ENCODE peak calls at places on chromosome 14, in six cellular contexts. One of them, this sample, is unnamed.

GRCh38 chr14:32654106-32654505 is 284.6 kb upstream of the NPAS3 start:
- DNase-seq in OCI-LY7: no peak
- DNase-seq in PC-3: no peak
- DNase-seq in HepG2: no peak
- DNase-seq in pancreas: no peak
- DNase-seq in trophoblast cell: no peak
- DNase-seq in this sample: no peak

GRCh38 chr14:75984674-75985073 is 889 bp upstream of the IFT43 start:
- DNase-seq in pancreas: no peak
- DNase-seq in trophoblast cell: no peak
- DNase-seq in HepG2: peak; percentile 67
- DNase-seq in PC-3: peak; percentile 23
- DNase-seq in OCI-LY7: no peak
- DNase-seq in this sample: no peak

GRCh38 chr14:29710015-29710414 is 217.6 kb downstream of the PRKD1 start:
- DNase-seq in OCI-LY7: no peak
- DNase-seq in HepG2: no peak
- DNase-seq in PC-3: peak; percentile 22
- DNase-seq in trophoblast cell: no peak
- DNase-seq in pancreas: no peak
- DNase-seq in this sample: no peak

GRCh38 chr14:78178071-78178470 is 7.9 kb downstream of the NRXN3 start:
- DNase-seq in PC-3: no peak
- DNase-seq in pancreas: no peak
- DNase-seq in trophoblast cell: no peak
- DNase-seq in OCI-LY7: no peak
- DNase-seq in HepG2: no peak
- DNase-seq in this sample: no peak

GRCh38 chr14:95252219-95252618 is 67.5 kb downstream of the CLMN start:
- DNase-seq in PC-3: no peak
- DNase-seq in trophoblast cell: no peak
- DNase-seq in OCI-LY7: no peak
- DNase-seq in HepG2: no peak
- DNase-seq in pancreas: no peak
- DNase-seq in this sample: no peak

GRCh38 chr14:38073641-38074040 is 134.1 kb upstream of the SSTR1 start:
- DNase-seq in trophoblast cell: no peak
- DNase-seq in OCI-LY7: no peak
- DNase-seq in HepG2: no peak
- DNase-seq in pancreas: no peak
- DNase-seq in PC-3: no peak
- DNase-seq in this sample: no peak

GRCh38 chr14:66910306-66910705 is 278.9 kb upstream of the GARIN2 start:
- DNase-seq in OCI-LY7: no peak
- DNase-seq in pancreas: no peak
- DNase-seq in PC-3: peak; percentile 15
- DNase-seq in HepG2: no peak
- DNase-seq in trophoblast cell: no peak
- DNase-seq in this sample: no peak

GRCh38 chr14:44887596-44887955 is 74.2 kb downstream of the KLHL28 start:
- DNase-seq in PC-3: no peak
- DNase-seq in trophoblast cell: no peak
- DNase-seq in pancreas: no peak
- DNase-seq in OCI-LY7: no peak
- DNase-seq in HepG2: no peak
- DNase-seq in this sample: no peak

GRCh38 chr14:31122098-31122611 is 85.4 kb downstream of the HECTD1 start:
- DNase-seq in trophoblast cell: no peak
- DNase-seq in HepG2: no peak
- DNase-seq in PC-3: no peak
- DNase-seq in pancreas: no peak
- DNase-seq in OCI-LY7: no peak
- DNase-seq in this sample: no peak

GRCh38 chr14:31357279-31357678 is 63.1 kb downstream of the HEATR5A start:
- DNase-seq in OCI-LY7: no peak
- DNase-seq in trophoblast cell: no peak
- DNase-seq in PC-3: peak; percentile 26
- DNase-seq in HepG2: no peak
- DNase-seq in pancreas: no peak
- DNase-seq in this sample: no peak

GRCh38 chr14:86501611-86502010 is 971.7 kb downstream of the FLRT2 start:
- DNase-seq in pancreas: no peak
- DNase-seq in HepG2: no peak
- DNase-seq in trophoblast cell: no peak
- DNase-seq in OCI-LY7: peak; percentile 12
- DNase-seq in PC-3: no peak
- DNase-seq in this sample: no peak

GRCh38 chr14:102731101-102731870 is 46.0 kb upstream of the TRAF3 start:
- DNase-seq in HepG2: no peak
- DNase-seq in pancreas: no peak
- DNase-seq in OCI-LY7: no peak
- DNase-seq in PC-3: no peak
- DNase-seq in trophoblast cell: no peak
- DNase-seq in this sample: no peak
- H3K36me3 ChIP-seq in HepG2: peaks cover 36% of the 10 kb centered on the region
- H3K36me3 ChIP-seq in pancreas: peaks cover 4% of the 10 kb centered on the region
- H3K36me3 ChIP-seq in OCI-LY7: peaks cover 31% of the 10 kb centered on the region
- H3K36me3 ChIP-seq in PC-3: peaks cover 25% of the 10 kb centered on the region
- H3K36me3 ChIP-seq in trophoblast cell: peaks cover 50% of the 10 kb centered on the region
- H3K36me3 ChIP-seq in this sample: no peaks in the 10 kb centered on the region

GRCh38 chr14:22524105-22524783 is 64.8 kb downstream of the DAD1 start:
- DNase-seq in trophoblast cell: no peak
- DNase-seq in PC-3: no peak
- DNase-seq in HepG2: no peak
- DNase-seq in OCI-LY7: no peak
- DNase-seq in pancreas: no peak
- DNase-seq in this sample: no peak
- H3K36me3 ChIP-seq in trophoblast cell: no peaks in the 10 kb centered on the region
- H3K36me3 ChIP-seq in PC-3: no peaks in the 10 kb centered on the region
- H3K36me3 ChIP-seq in HepG2: no peaks in the 10 kb centered on the region
- H3K36me3 ChIP-seq in OCI-LY7: no peaks in the 10 kb centered on the region
- H3K36me3 ChIP-seq in pancreas: no peaks in the 10 kb centered on the region
- H3K36me3 ChIP-seq in this sample: no peaks in the 10 kb centered on the region

DNA sequence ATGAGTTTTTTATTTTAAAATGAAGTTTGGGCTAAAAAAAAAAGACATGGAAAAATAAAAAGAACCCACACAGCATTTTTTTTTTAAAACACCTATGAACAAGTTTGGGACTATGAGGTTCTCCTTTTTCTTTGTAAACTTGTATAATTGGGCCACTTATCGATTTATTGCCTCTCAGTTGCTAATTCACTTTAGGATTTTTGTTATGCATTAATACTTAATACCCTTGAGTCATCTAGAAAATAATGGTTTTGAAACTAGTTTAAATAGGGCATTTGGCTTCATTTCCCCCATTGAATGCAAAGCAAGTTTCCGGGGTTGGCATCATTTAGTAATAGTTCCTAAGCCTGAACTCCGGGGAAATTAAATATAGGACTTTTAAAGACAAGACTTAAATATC is 312.8 kb upstream of the RGS6 start:
- DNase-seq in OCI-LY7: no peak
- DNase-seq in HepG2: no peak
- DNase-seq in pancreas: no peak
- DNase-seq in PC-3: no peak
- DNase-seq in trophoblast cell: no peak
- DNase-seq in this sample: no peak
- H3K36me3 ChIP-seq in OCI-LY7: peaks cover 12% of the 10 kb centered on the region
- H3K36me3 ChIP-seq in HepG2: no peaks in the 10 kb centered on the region
- H3K36me3 ChIP-seq in pancreas: peaks cover 6% of the 10 kb centered on the region
- H3K36me3 ChIP-seq in PC-3: peaks cover 20% of the 10 kb centered on the region
- H3K36me3 ChIP-seq in trophoblast cell: peaks cover 4% of the 10 kb centered on the region
- H3K36me3 ChIP-seq in this sample: no peaks in the 10 kb centered on the region

DNA sequence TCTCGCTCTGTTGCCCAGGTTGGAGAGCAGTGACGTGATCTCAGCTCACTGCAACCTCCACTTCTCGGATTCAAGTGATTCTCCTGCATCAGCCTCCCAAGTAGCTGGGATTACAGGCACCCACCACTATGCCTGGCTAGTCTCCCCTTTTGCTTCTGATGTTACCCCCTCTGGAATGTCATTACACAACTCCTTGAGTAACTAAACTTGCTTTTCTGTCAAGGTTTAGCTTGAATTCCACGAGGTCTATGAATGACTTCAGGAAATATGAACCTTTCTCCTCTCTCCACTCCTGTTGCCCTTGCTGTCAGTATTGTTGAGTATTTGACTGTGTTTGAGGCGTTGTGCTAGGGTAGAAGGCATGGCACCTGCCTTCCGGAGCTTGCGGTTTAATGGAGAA is 16.8 kb upstream of the RTRAF start:
- DNase-seq in trophoblast cell: no peak
- DNase-seq in HepG2: no peak
- DNase-seq in pancreas: no peak
- DNase-seq in OCI-LY7: no peak
- DNase-seq in PC-3: no peak
- DNase-seq in this sample: no peak
- H3K36me3 ChIP-seq in trophoblast cell: no peaks in the 10 kb centered on the region
- H3K36me3 ChIP-seq in HepG2: no peaks in the 10 kb centered on the region
- H3K36me3 ChIP-seq in pancreas: no peaks in the 10 kb centered on the region
- H3K36me3 ChIP-seq in OCI-LY7: no peaks in the 10 kb centered on the region
- H3K36me3 ChIP-seq in PC-3: no peaks in the 10 kb centered on the region
- H3K36me3 ChIP-seq in this sample: no peaks in the 10 kb centered on the region

GRCh38 chr14:73162271-73162670 is 26.0 kb downstream of the PSEN1 start:
- DNase-seq in OCI-LY7: no peak
- DNase-seq in PC-3: no peak
- DNase-seq in pancreas: no peak
- DNase-seq in trophoblast cell: no peak
- DNase-seq in HepG2: no peak
- DNase-seq in this sample: no peak
- H3K36me3 ChIP-seq in OCI-LY7: peaks cover 41% of the 10 kb centered on the region
- H3K36me3 ChIP-seq in PC-3: peaks cover 28% of the 10 kb centered on the region
- H3K36me3 ChIP-seq in pancreas: peaks cover 9% of the 10 kb centered on the region
- H3K36me3 ChIP-seq in trophoblast cell: peaks cover 13% of the 10 kb centered on the region
- H3K36me3 ChIP-seq in HepG2: peaks cover 24% of the 10 kb centered on the region
- H3K36me3 ChIP-seq in this sample: no peaks in the 10 kb centered on the region

DNA sequence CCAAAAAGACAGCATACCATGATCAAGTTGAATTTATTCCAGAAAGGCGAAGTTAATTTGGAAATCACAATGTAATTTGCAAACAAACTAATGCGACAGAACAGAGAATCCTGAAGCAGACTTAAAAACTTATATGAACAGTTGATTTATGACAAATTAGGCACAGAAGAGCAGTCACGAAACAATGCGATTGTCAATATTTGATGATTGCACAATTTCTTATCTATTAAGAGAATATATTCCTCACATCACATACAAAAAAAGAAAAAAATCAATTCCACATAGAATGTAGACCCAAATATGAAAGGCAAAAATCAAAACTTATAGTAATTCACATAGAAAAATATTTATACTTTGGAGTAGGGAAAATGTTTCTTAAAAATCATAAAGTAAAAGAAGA is 28.9 kb downstream of the COX16 start:
- DNase-seq in pancreas: no peak
- DNase-seq in PC-3: no peak
- DNase-seq in OCI-LY7: no peak
- DNase-seq in HepG2: no peak
- DNase-seq in trophoblast cell: no peak
- DNase-seq in this sample: no peak
- H3K36me3 ChIP-seq in pancreas: peaks cover 12% of the 10 kb centered on the region
- H3K36me3 ChIP-seq in PC-3: peaks cover 48% of the 10 kb centered on the region
- H3K36me3 ChIP-seq in OCI-LY7: peaks cover 33% of the 10 kb centered on the region
- H3K36me3 ChIP-seq in HepG2: peaks cover 23% of the 10 kb centered on the region
- H3K36me3 ChIP-seq in trophoblast cell: peaks cover 7% of the 10 kb centered on the region
- H3K36me3 ChIP-seq in this sample: peaks cover 23% of the 10 kb centered on the region

GRCh38 chr14:103684471-103684870 is 30.8 kb downstream of the XRCC3 start:
- DNase-seq in trophoblast cell: no peak
- DNase-seq in PC-3: no peak
- DNase-seq in HepG2: no peak
- DNase-seq in pancreas: no peak
- DNase-seq in OCI-LY7: no peak
- DNase-seq in this sample: no peak
- H3K36me3 ChIP-seq in trophoblast cell: peaks cover 54% of the 10 kb centered on the region
- H3K36me3 ChIP-seq in PC-3: peaks cover 67% of the 10 kb centered on the region
- H3K36me3 ChIP-seq in HepG2: peaks cover 77% of the 10 kb centered on the region
- H3K36me3 ChIP-seq in pancreas: peaks cover 66% of the 10 kb centered on the region
- H3K36me3 ChIP-seq in OCI-LY7: peaks cover 90% of the 10 kb centered on the region
- H3K36me3 ChIP-seq in this sample: peaks cover 31% of the 10 kb centered on the region

GRCh38 chr14:74898694-74899093 is 17.0 kb downstream of the DLST start:
- DNase-seq in trophoblast cell: no peak
- DNase-seq in OCI-LY7: no peak
- DNase-seq in PC-3: no peak
- DNase-seq in HepG2: peak; percentile 82
- DNase-seq in pancreas: no peak
- DNase-seq in this sample: no peak
- H3K36me3 ChIP-seq in trophoblast cell: peaks cover 55% of the 10 kb centered on the region
- H3K36me3 ChIP-seq in OCI-LY7: peaks cover 99% of the 10 kb centered on the region
- H3K36me3 ChIP-seq in PC-3: peaks cover 85% of the 10 kb centered on the region
- H3K36me3 ChIP-seq in HepG2: peaks cover 82% of the 10 kb centered on the region
- H3K36me3 ChIP-seq in pancreas: peaks cover 93% of the 10 kb centered on the region
- H3K36me3 ChIP-seq in this sample: peaks cover 43% of the 10 kb centered on the region

GRCh38 chr14:54761835-54762234 is 140.8 kb downstream of the GCH1 start:
- DNase-seq in PC-3: no peak
- DNase-seq in HepG2: no peak
- DNase-seq in pancreas: no peak
- DNase-seq in trophoblast cell: no peak
- DNase-seq in OCI-LY7: no peak
- DNase-seq in this sample: no peak
- H3K36me3 ChIP-seq in PC-3: peaks cover 25% of the 10 kb centered on the region
- H3K36me3 ChIP-seq in HepG2: peaks cover 74% of the 10 kb centered on the region
- H3K36me3 ChIP-seq in pancreas: no peaks in the 10 kb centered on the region
- H3K36me3 ChIP-seq in trophoblast cell: peaks cover 38% of the 10 kb centered on the region
- H3K36me3 ChIP-seq in OCI-LY7: no peaks in the 10 kb centered on the region
- H3K36me3 ChIP-seq in this sample: peaks cover 4% of the 10 kb centered on the region

DNA sequence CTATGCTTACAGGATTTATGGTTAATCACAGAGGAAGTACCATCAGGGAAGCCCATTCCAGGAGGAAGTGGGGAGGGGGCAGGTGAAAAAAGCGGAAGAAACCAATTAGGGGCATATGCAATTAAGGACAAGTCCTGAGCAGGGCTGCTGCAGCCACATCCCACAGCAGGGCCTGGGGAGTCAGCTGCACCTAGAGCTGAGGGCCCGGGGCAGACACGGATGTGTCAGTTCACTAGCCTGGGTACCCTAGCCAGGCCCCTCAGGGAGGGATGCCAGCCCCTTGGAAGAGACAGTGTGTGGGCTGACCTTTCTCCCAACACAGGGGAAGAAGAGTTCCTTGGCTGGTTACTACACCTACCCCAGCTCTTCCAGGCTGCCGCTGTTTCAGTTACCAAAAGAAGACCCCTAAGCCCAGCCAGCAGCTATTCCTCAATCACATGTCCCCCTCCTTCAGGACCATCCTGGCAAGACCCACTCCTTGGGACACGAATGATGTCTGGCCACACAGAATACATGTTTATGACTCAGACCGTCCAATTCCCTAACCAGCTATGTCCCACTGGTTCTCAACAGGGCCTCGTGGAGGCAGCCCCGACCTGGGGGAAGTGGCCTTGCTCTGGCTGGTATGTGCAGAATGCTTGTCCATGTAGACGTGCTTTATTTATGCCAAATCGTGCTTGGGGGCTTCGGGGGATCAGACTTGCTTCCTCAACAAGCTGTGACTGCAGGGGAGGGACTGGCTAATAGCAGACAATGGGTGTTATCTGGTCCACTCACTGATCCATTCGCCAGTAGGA is 133.7 kb upstream of the RTL1 start:
- DNase-seq in trophoblast cell: no peak
- DNase-seq in PC-3: no peak
- DNase-seq in HepG2: no peak
- DNase-seq in OCI-LY7: no peak
- DNase-seq in pancreas: no peak
- DNase-seq in this sample: no peak
- H3K36me3 ChIP-seq in trophoblast cell: no peaks in the 10 kb centered on the region
- H3K36me3 ChIP-seq in PC-3: no peaks in the 10 kb centered on the region
- H3K36me3 ChIP-seq in HepG2: no peaks in the 10 kb centered on the region
- H3K36me3 ChIP-seq in OCI-LY7: no peaks in the 10 kb centered on the region
- H3K36me3 ChIP-seq in pancreas: peaks cover 4% of the 10 kb centered on the region
- H3K36me3 ChIP-seq in this sample: no peaks in the 10 kb centered on the region